ENCODE peak calls at places on chromosomes 16 and 17, in six cellular contexts. W is IMR-90, H is aorta, O is psoas muscle, S is ovary, Q is Caco-2. D is an unnamed sample.
A peak's percentile ranks its signal among the peaks of the same experiment; 100 is the strongest.

GRCh38 chr17:37510056-37510455 is 20.4 kb downstream of the DUSP14 start:
- DNase-seq in W (no peak), H (no peak), O (no peak), S (no peak), Q (no peak), D (no peak)

GRCh38 chr17:2214047-2214717 is 89.4 kb downstream of the SMG6 start:
- DNase-seq in W (peak; percentile 93), H (peak; percentile 80), O (peak; percentile 65), S (peak; percentile 60), Q (no peak), D (peak; percentile 93)

GRCh38 chr17:82497483-82498405 is 21.8 kb upstream of the FOXK2 start:
- DNase-seq in W (peak; percentile 82), H (peak; percentile 62), O (no peak), S (peak; percentile 71), Q (peak; percentile 66), D (peak; percentile 80)

GRCh38 chr17:68106085-68106484 is 70.5 kb downstream of the KPNA2 start:
- DNase-seq in W (no peak), H (no peak), O (no peak), S (no peak), Q (no peak), D (no peak)

GRCh38 chr16:72537684-72538083 is 365.7 kb upstream of the PMFBP1 start:
- DNase-seq in W (peak; percentile 56), H (no peak), O (no peak), S (no peak), Q (no peak), D (peak; percentile 75)

GRCh38 chr16:77780378-77780837 is 8.0 kb upstream of the VAT1L start:
- DNase-seq in W (peak; percentile 98), H (peak; percentile 50), O (no peak), S (no peak), Q (no peak), D (peak; percentile 60)

GRCh38 chr16:85274501-85274900 is 162.2 kb upstream of the CIBAR2 start:
- DNase-seq in W (no peak), H (no peak), O (no peak), S (no peak), Q (no peak), D (no peak)

GRCh38 chr17:79618383-79619067 is 7.7 kb upstream of the RBFOX3 start:
- DNase-seq in W (no peak), H (peak; percentile 27), O (no peak), S (peak; percentile 24), Q (peak; percentile 21), D (peak; percentile 8)

GRCh38 chr16:14071576-14072271 is 605 bp downstream of the MRTFB start:
- DNase-seq in W (no peak), H (peak; percentile 65), O (no peak), S (no peak), Q (no peak), D (no peak)

GRCh38 chr17:74921045-74921681 is 1.9 kb downstream of the USH1G start:
- DNase-seq in W (no peak), H (no peak), O (no peak), S (peak; percentile 70), Q (no peak), D (no peak)

GRCh38 chr17:81022371-81022729 is 12.6 kb upstream of the BAIAP2 start:
- DNase-seq in W (no peak), H (no peak), O (peak; percentile 5), S (no peak), Q (no peak), D (no peak)

GRCh38 chr16:74862743-74863244 is 88.2 kb upstream of the FA2H start:
- DNase-seq in W (peak; percentile 47), H (no peak), O (no peak), S (no peak), Q (peak; percentile 49), D (peak; percentile 72)

GRCh38 chr16:81259916-81260315 is 21.4 kb downstream of the BCO1 start:
- DNase-seq in W (no peak), H (no peak), O (no peak), S (no peak), Q (no peak), D (no peak)

GRCh38 chr17:73824321-73824720 is 180.1 kb upstream of the SDK2 start:
- DNase-seq in W (no peak), H (no peak), O (no peak), S (no peak), Q (peak; percentile 12), D (no peak)

GRCh38 chr17:4565209-4566141 is 5.1 kb upstream of the GGT6 start:
- DNase-seq in W (peak; percentile 75), H (peak; percentile 74), O (peak; percentile 60), S (peak; percentile 71), Q (peak; percentile 64), D (peak; percentile 53)

GRCh38 chr17:21200590-21201301 is 13.2 kb downstream of the TMEM11 start:
- DNase-seq in W (no peak), H (no peak), O (no peak), S (no peak), Q (no peak), D (no peak)
- H3K4me3 ChIP-seq in W (no peak overlapping the region), H (no peak overlapping the region), O (peak overlapping the region; percentile 8), S (no peak overlapping the region), Q (no peak overlapping the region), D (no peak overlapping the region)

DNA sequence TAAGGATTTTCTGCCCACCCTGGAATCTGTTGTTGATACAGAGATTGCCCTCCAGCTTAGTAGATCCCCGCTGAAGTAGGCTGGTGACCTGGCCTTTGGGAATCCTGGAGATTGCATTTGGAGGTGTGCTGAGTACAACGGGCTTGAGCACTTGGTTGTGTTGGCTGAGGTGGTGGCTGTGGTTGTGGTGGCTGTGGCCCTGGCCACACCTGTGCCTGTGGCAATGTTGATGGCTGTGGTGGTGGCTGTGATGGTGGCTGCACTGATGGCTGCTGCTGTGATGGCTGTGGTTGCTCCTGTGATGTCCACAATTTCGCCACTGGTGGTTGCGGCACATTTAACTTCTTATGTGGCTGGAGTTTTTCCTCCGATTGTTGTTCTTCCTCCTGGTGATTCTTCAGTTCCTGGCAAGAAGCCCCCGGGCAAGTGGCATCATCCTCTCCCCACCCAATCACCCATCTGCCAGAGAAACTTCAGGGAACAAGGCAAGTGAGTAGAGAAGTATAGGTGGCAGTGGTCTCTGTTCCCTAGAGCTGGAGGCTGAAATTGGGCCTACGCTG is 4.2 kb downstream of the CCDC200 start:
- DNase-seq in W (no peak), H (no peak), O (no peak), S (no peak), Q (peak; percentile 12), D (no peak)
- H3K4me3 ChIP-seq in W (no peak overlapping the region), H (no peak overlapping the region), O (no peak overlapping the region), S (no peak overlapping the region), Q (no peak overlapping the region), D (no peak overlapping the region)

DNA sequence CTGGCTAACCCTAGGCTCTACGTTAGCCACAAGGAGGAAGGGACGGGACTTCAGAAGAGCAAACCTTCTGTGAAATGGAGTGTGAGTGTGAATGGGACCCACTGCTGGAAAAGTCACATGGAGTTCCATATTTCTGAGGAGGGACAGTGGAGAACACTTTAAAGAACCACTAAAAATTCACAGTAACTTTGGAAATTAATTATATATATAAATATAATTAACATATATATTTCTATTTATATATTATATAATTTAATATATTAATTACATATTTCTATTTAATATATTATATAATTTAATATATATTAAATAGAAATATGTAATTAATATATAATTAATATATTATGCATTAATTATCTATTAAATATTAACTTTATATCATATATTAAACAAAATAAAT is 215.2 kb upstream of the SOX9 start:
- DNase-seq in W (no peak), H (no peak), O (no peak), S (no peak), Q (no peak), D (no peak)
- H3K4me3 ChIP-seq in W (no peak overlapping the region), H (no peak overlapping the region), O (no peak overlapping the region), S (no peak overlapping the region), Q (no peak overlapping the region), D (no peak overlapping the region)

GRCh38 chr16:48155926-48156789 is at the start of gene ABCC12:
- DNase-seq in W (no peak), H (no peak), O (no peak), S (no peak), Q (no peak), D (no peak)
- H3K4me3 ChIP-seq in W (no peak within 1 kb of the TSS), H (no peak within 1 kb of the TSS), O (peak within 1 kb of the TSS; percentile 39), S (no peak within 1 kb of the TSS), Q (no peak within 1 kb of the TSS), D (peak within 1 kb of the TSS; percentile 28)

GRCh38 chr17:77400445-77400870 is 259.7 kb downstream of the SEC14L1 start:
- DNase-seq in W (no peak), H (no peak), O (no peak), S (no peak), Q (no peak), D (peak; percentile 47)
- H3K4me3 ChIP-seq in W (no peak overlapping the region), H (no peak overlapping the region), O (no peak overlapping the region), S (no peak overlapping the region), Q (no peak overlapping the region), D (no peak overlapping the region)

DNA sequence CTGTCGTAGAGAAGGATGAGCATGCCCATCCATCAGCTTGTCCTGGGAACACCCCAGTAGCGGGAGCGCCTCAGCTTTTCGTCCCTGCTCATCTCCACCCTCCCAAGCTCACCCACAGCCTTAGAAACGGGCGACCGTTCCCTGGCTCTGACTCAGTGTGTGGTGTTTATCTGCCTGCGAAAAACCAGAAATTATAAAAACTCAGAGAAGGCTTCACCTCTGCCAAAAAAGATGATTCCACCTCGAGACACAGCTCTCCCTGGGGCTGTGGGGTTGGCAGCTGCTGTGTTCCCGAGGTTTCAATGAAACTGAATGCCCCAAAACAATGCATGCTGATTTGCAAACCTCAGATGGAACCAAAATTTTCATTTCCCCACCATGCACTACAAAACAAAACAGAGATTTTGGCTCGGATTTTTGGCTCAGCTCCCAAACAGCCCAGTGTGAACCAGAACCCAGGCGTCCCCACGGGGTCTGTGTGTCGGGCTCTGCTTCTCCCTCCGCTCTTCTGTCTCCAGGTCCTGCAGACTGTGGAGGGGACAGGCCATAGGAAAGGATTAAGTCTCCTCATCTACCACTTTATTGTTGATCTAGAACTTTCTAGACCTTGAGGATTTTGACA is 62.4 kb upstream of the MED9 start:
- DNase-seq in W (peak; percentile 80), H (peak; percentile 55), O (peak; percentile 61), S (peak; percentile 46), Q (no peak), D (peak; percentile 75)
- H3K4me3 ChIP-seq in W (no peak overlapping the region), H (no peak overlapping the region), O (peak overlapping the region; percentile 30), S (no peak overlapping the region), Q (no peak overlapping the region), D (no peak overlapping the region)

GRCh38 chr17:3528604-3529511 is 28.8 kb downstream of the TRPV3 start:
- DNase-seq in W (no peak), H (no peak), O (peak; percentile 33), S (peak; percentile 48), Q (no peak), D (peak; percentile 32)
- H3K4me3 ChIP-seq in W (no peak overlapping the region), H (no peak overlapping the region), O (no peak overlapping the region), S (no peak overlapping the region), Q (no peak overlapping the region), D (no peak overlapping the region)

D was measured in foreskin fibroblast.